ENCODE peak calls at places on chromosomes 2 and 18, in five cellular contexts. One of them, this sample, is unnamed.

GRCh38 chr2:112077814-112078213 is 22.7 kb downstream of the TMEM87B start:
- DNase-seq in mammary epithelial cell: peak; percentile 18
- DNase-seq in brain microvascular endothelial cell: no peak
- DNase-seq in AG09319: no peak
- DNase-seq in Peyer's patch: no peak
- DNase-seq in this sample: no peak

GRCh38 chr18:59249186-59249774 is 24.0 kb downstream of the RAX start:
- DNase-seq in mammary epithelial cell: peak; percentile 52
- DNase-seq in brain microvascular endothelial cell: peak; percentile 70
- DNase-seq in AG09319: peak; percentile 81
- DNase-seq in Peyer's patch: no peak
- DNase-seq in this sample: peak; percentile 60

GRCh38 chr2:33236457-33236856 is 240.0 kb upstream of the RASGRP3 start:
- DNase-seq in mammary epithelial cell: peak; percentile 62
- DNase-seq in brain microvascular endothelial cell: no peak
- DNase-seq in AG09319: no peak
- DNase-seq in Peyer's patch: no peak
- DNase-seq in this sample: no peak

GRCh38 chr18:10314111-10314510 is 140.3 kb upstream of the APCDD1 start:
- DNase-seq in mammary epithelial cell: no peak
- DNase-seq in brain microvascular endothelial cell: no peak
- DNase-seq in AG09319: no peak
- DNase-seq in Peyer's patch: no peak
- DNase-seq in this sample: no peak

GRCh38 chr18:4640349-4641012 is 185.4 kb upstream of the DLGAP1 start:
- DNase-seq in mammary epithelial cell: no peak
- DNase-seq in brain microvascular endothelial cell: no peak
- DNase-seq in AG09319: no peak
- DNase-seq in Peyer's patch: no peak
- DNase-seq in this sample: no peak

GRCh38 chr2:141992695-141993094 is 138.1 kb downstream of the LRP1B start:
- DNase-seq in mammary epithelial cell: no peak
- DNase-seq in brain microvascular endothelial cell: no peak
- DNase-seq in AG09319: no peak
- DNase-seq in Peyer's patch: no peak
- DNase-seq in this sample: no peak

GRCh38 chr2:1995987-1996386 is 251.7 kb upstream of the PXDN start:
- DNase-seq in mammary epithelial cell: no peak
- DNase-seq in brain microvascular endothelial cell: peak; percentile 92
- DNase-seq in AG09319: no peak
- DNase-seq in Peyer's patch: no peak
- DNase-seq in this sample: peak; percentile 88

GRCh38 chr2:10753876-10754275 is 32.4 kb downstream of the ATP6V1C2 start:
- DNase-seq in mammary epithelial cell: no peak
- DNase-seq in brain microvascular endothelial cell: no peak
- DNase-seq in AG09319: no peak
- DNase-seq in Peyer's patch: no peak
- DNase-seq in this sample: no peak

GRCh38 chr2:28654981-28655322 is 96.7 kb upstream of the PPP1CB start:
- DNase-seq in mammary epithelial cell: peak; percentile 52
- DNase-seq in brain microvascular endothelial cell: no peak
- DNase-seq in AG09319: no peak
- DNase-seq in Peyer's patch: peak; percentile 79
- DNase-seq in this sample: no peak

GRCh38 chr18:38796762-38797161 is 1231.2 kb upstream of the CELF4 start:
- DNase-seq in mammary epithelial cell: no peak
- DNase-seq in brain microvascular endothelial cell: no peak
- DNase-seq in AG09319: no peak
- DNase-seq in Peyer's patch: no peak
- DNase-seq in this sample: no peak

GRCh38 chr2:173326806-173327205 is 27.9 kb upstream of the CDCA7 start:
- DNase-seq in mammary epithelial cell: peak; percentile 6
- DNase-seq in brain microvascular endothelial cell: no peak
- DNase-seq in AG09319: no peak
- DNase-seq in Peyer's patch: no peak
- DNase-seq in this sample: no peak

GRCh38 chr2:43311276-43311675 is 84.9 kb upstream of the ZFP36L2 start:
- DNase-seq in mammary epithelial cell: peak; percentile 72
- DNase-seq in brain microvascular endothelial cell: no peak
- DNase-seq in AG09319: peak; percentile 72
- DNase-seq in Peyer's patch: no peak
- DNase-seq in this sample: peak; percentile 80

GRCh38 chr2:5923957-5924945 is 232.1 kb downstream of the SOX11 start:
- DNase-seq in mammary epithelial cell: no peak
- DNase-seq in brain microvascular endothelial cell: no peak
- DNase-seq in AG09319: no peak
- DNase-seq in Peyer's patch: no peak
- DNase-seq in this sample: no peak

GRCh38 chr2:146720170-146720569 is 1124.7 kb upstream of the ACVR2A start:
- DNase-seq in mammary epithelial cell: no peak
- DNase-seq in brain microvascular endothelial cell: no peak
- DNase-seq in AG09319: no peak
- DNase-seq in Peyer's patch: no peak
- DNase-seq in this sample: no peak

GRCh38 chr2:97348265-97348664 is 235.3 kb downstream of the ANKRD36 start:
- DNase-seq in mammary epithelial cell: no peak
- DNase-seq in brain microvascular endothelial cell: no peak
- DNase-seq in AG09319: no peak
- DNase-seq in Peyer's patch: no peak
- DNase-seq in this sample: no peak

GRCh38 chr18:43312891-43313290 is 35.6 kb upstream of the SYT4 start:
- DNase-seq in mammary epithelial cell: peak; percentile 41
- DNase-seq in brain microvascular endothelial cell: no peak
- DNase-seq in AG09319: no peak
- DNase-seq in Peyer's patch: no peak
- DNase-seq in this sample: no peak

GRCh38 chr2:197804758-197805597 is 585 bp downstream of the PLCL1 start:
- DNase-seq in mammary epithelial cell: no peak
- DNase-seq in brain microvascular endothelial cell: no peak
- DNase-seq in AG09319: no peak
- DNase-seq in Peyer's patch: peak; percentile 50
- DNase-seq in this sample: no peak

GRCh38 chr2:22499082-22499844 is 885.7 kb upstream of the KLHL29 start:
- DNase-seq in mammary epithelial cell: no peak
- DNase-seq in brain microvascular endothelial cell: no peak
- DNase-seq in AG09319: no peak
- DNase-seq in Peyer's patch: no peak
- DNase-seq in this sample: no peak

GRCh38 chr18:54777118-54777791 is 51.0 kb upstream of the RAB27B start:
- DNase-seq in mammary epithelial cell: no peak
- DNase-seq in brain microvascular endothelial cell: no peak
- DNase-seq in AG09319: no peak
- DNase-seq in Peyer's patch: no peak
- DNase-seq in this sample: no peak

GRCh38 chr18:54774971-54775665 is 53.2 kb upstream of the RAB27B start:
- DNase-seq in mammary epithelial cell: no peak
- DNase-seq in brain microvascular endothelial cell: no peak
- DNase-seq in AG09319: no peak
- DNase-seq in Peyer's patch: no peak
- DNase-seq in this sample: peak; percentile 47

GRCh38 chr18:54774423-54774822 is 53.9 kb upstream of the RAB27B start:
- DNase-seq in mammary epithelial cell: no peak
- DNase-seq in brain microvascular endothelial cell: no peak
- DNase-seq in AG09319: no peak
- DNase-seq in Peyer's patch: no peak
- DNase-seq in this sample: no peak

GRCh38 chr18:54776282-54776977 is 51.8 kb upstream of the RAB27B start:
- DNase-seq in mammary epithelial cell: peak; percentile 99
- DNase-seq in brain microvascular endothelial cell: peak; percentile 99
- DNase-seq in AG09319: peak; percentile 93
- DNase-seq in Peyer's patch: no peak
- DNase-seq in this sample: peak; percentile 96

DNA sequence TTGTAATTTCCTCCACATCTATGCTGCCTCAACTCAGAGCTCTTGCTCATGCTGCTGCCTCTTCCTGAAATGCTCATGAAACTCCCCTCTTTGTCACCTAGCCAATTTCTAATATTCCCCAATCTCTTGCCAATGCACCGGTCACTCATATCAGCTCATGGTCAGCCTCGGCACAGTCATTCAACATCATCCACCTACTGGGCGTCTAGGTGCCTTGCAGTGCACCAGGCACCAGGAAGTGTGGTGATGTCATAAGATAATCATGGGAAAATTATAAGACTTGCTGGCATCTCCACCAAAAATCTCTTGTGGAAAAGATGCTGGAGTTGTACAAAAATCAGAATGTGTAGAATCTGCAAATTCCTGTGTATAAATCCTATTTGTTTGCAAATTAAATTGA is 52.6 kb upstream of the RAB27B start:
- DNase-seq in mammary epithelial cell: peak; percentile 77
- DNase-seq in brain microvascular endothelial cell: peak; percentile 92
- DNase-seq in AG09319: no peak
- DNase-seq in Peyer's patch: no peak
- DNase-seq in this sample: peak; percentile 51
- TF ChIP-seq CTCF in mammary epithelial cell: peak; percentile 68
- TF ChIP-seq CTCF in brain microvascular endothelial cell: peak; percentile 79
- TF ChIP-seq CTCF in AG09319: peak; percentile 37
- TF ChIP-seq CTCF in Peyer's patch: no peak
- TF ChIP-seq CTCF in this sample: peak; percentile 62

DNA sequence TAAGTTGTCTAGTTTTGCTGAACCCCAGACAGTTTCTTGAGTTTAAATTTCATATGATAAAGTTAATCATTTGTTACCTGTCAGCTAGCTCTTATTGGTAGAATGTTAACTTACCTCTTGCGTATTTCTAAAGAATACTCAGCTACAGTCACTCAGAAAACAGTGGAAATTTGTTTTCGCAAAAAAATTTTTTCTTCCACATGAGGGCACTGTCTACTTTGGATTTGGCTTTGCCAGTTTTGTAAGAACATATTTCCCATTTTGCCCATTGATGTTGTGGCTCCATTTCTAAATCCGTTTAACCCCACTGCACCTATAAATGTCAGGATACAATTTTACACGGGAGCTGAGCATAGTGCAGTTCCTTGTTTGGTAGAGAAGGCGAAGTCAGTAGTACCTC is 19.1 kb upstream of the GCFC2 start:
- DNase-seq in mammary epithelial cell: no peak
- DNase-seq in brain microvascular endothelial cell: no peak
- DNase-seq in AG09319: no peak
- DNase-seq in Peyer's patch: no peak
- DNase-seq in this sample: no peak
- TF ChIP-seq CTCF in mammary epithelial cell: peak; percentile 35
- TF ChIP-seq CTCF in brain microvascular endothelial cell: no peak
- TF ChIP-seq CTCF in AG09319: peak; percentile 14
- TF ChIP-seq CTCF in Peyer's patch: peak; percentile 33
- TF ChIP-seq CTCF in this sample: peak; percentile 18

DNA sequence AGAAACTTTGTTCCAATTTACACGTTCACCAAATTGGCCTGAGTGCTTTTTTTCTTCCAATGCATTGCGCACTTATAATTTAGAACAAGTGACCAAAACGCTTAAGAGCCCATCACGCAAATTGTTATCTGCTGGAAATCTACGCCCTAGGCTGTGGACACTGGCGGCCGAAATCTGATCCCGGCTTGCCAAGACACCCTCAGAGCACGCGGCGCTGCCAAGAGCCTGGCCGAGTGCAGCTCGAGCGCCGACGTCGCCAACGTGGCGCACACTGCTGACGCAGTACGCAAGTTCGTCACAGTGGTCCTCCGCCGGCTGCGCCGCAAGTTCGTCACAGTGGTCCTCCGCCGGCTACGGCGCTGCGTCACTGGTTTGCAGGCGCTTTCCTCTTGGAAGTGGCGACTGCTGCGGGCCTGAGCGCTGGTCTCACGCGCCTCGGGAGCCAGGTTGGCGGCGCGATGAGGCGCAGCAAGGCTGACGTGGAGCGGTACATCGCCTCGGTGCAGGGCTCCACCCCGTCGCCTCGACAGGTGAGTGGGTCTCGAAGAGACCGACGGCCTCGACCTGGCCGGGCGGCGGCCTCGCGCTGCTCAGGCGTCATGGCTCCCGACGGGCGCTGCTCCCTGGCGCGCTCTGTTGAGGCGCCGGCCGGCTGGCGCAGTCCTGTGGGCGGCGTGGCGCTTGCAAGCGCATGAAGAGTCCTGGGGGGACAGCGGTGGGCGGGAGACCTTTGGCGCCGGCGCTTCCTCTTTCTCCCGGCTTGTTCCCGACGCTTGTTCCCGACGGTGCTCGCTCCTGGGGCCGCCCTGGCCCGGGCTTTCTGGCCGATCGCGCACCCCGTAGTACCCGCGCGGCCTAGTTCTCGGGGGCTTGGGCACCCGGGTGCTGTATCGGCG is at the start of gene RANBP2:
- DNase-seq in mammary epithelial cell: peak; percentile 96
- DNase-seq in brain microvascular endothelial cell: peak; percentile 94
- DNase-seq in AG09319: peak; percentile 96
- DNase-seq in Peyer's patch: peak; percentile 97
- DNase-seq in this sample: peak; percentile 96
- TF ChIP-seq CTCF in mammary epithelial cell: no peak
- TF ChIP-seq CTCF in brain microvascular endothelial cell: no peak
- TF ChIP-seq CTCF in AG09319: no peak
- TF ChIP-seq CTCF in Peyer's patch: no peak
- TF ChIP-seq CTCF in this sample: no peak

GRCh38 chr2:136381245-136381644 is 263.3 kb upstream of the CXCR4 start:
- DNase-seq in mammary epithelial cell: no peak
- DNase-seq in brain microvascular endothelial cell: no peak
- DNase-seq in AG09319: no peak
- DNase-seq in Peyer's patch: no peak
- DNase-seq in this sample: no peak

GRCh38 chr2:136376798-136377211 is 258.9 kb upstream of the CXCR4 start:
- DNase-seq in mammary epithelial cell: no peak
- DNase-seq in brain microvascular endothelial cell: no peak
- DNase-seq in AG09319: no peak
- DNase-seq in Peyer's patch: peak; percentile 60
- DNase-seq in this sample: no peak

GRCh38 chr2:136377423-136378382 is 259.8 kb upstream of the CXCR4 start:
- DNase-seq in mammary epithelial cell: no peak
- DNase-seq in brain microvascular endothelial cell: no peak
- DNase-seq in AG09319: no peak
- DNase-seq in Peyer's patch: no peak
- DNase-seq in this sample: no peak

GRCh38 chr2:136376211-136376610 is 258.3 kb upstream of the CXCR4 start:
- DNase-seq in mammary epithelial cell: no peak
- DNase-seq in brain microvascular endothelial cell: no peak
- DNase-seq in AG09319: no peak
- DNase-seq in Peyer's patch: peak; percentile 65
- DNase-seq in this sample: no peak

DNA sequence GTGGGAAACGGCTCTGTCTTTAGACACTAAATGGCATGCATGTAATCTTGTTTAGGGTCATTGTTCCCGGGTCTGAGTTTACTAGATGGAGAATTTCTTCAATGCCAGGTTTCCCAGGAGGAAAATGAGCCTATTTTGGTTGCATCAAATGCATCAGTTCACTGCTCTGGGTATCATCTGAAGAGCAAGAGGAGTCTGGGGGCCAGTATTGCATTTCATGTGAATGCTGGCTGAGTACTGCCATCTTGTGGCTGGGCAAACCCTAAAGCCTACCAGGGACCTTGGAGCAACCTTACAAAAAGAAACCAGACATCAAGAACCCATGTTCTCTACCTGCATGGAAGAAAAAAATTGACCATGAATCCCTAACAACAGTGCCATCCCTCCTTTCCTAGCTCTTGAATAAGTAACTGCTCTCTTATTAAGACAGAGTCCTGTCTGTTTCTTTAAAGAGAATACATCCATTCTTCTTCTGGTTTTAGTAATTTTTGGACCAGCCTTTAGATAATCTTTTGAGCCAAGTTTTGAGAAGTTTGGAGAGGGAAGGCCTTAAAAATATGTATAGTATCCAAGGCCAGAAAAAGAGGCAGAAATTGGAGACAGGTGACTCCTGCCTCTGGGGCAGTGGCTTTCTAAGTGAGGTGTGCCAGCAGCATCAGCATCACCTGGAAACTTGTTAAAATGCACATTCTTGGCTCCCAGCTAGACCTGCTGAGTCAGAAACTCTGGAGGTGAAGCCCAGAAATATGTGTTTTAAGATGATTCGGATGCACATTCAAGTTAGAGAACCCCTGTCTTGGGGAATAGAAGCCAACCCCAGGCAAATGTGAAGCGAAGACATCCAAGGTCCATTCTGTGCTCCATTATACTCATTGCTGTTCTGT is 261.0 kb upstream of the CXCR4 start:
- DNase-seq in mammary epithelial cell: peak; percentile 21
- DNase-seq in brain microvascular endothelial cell: peak; percentile 50
- DNase-seq in AG09319: no peak
- DNase-seq in Peyer's patch: peak; percentile 90
- DNase-seq in this sample: peak; percentile 41
- TF ChIP-seq CTCF in mammary epithelial cell: peak; percentile 87
- TF ChIP-seq CTCF in brain microvascular endothelial cell: peak; percentile 82
- TF ChIP-seq CTCF in AG09319: peak; percentile 53
- TF ChIP-seq CTCF in Peyer's patch: peak; percentile 68
- TF ChIP-seq CTCF in this sample: peak; percentile 79